ENCODE peak calls at places on chromosomes 11 and 22, in eight cellular contexts. One of them, this sample, is unnamed.

GRCh38 chr11:44315947-44316387 is 6.0 kb upstream of the ALX4 start:
- DNase-seq in SW 1271: no peak
- DNase-seq in RKO: no peak
- DNase-seq in NCI-H446 treated with DMSO at 0.1 percent for 48 hours: no peak
- DNase-seq in adrenal gland: no peak
- DNase-seq in neural crest cell: no peak
- DNase-seq in hippocampal formation: no peak
- DNase-seq in lower leg skin: no peak
- DNase-seq in this sample: no peak

GRCh38 chr11:79076526-79077115 is 364.2 kb downstream of the TENM4 start:
- DNase-seq in SW 1271: no peak
- DNase-seq in RKO: peak; percentile 55
- DNase-seq in NCI-H446 treated with DMSO at 0.1 percent for 48 hours: no peak
- DNase-seq in adrenal gland: peak; percentile 61
- DNase-seq in neural crest cell: peak; percentile 48
- DNase-seq in hippocampal formation: no peak
- DNase-seq in lower leg skin: no peak
- DNase-seq in this sample: no peak

GRCh38 chr22:20967697-20968201 is 694 bp downstream of the AIFM3 start:
- DNase-seq in SW 1271: no peak
- DNase-seq in RKO: no peak
- DNase-seq in NCI-H446 treated with DMSO at 0.1 percent for 48 hours: no peak
- DNase-seq in adrenal gland: no peak
- DNase-seq in neural crest cell: no peak
- DNase-seq in hippocampal formation: no peak
- DNase-seq in lower leg skin: no peak
- DNase-seq in this sample: no peak

GRCh38 chr11:67500818-67501584 is 4.2 kb downstream of the PITPNM1 start:
- DNase-seq in SW 1271: no peak
- DNase-seq in RKO: no peak
- DNase-seq in NCI-H446 treated with DMSO at 0.1 percent for 48 hours: no peak
- DNase-seq in adrenal gland: no peak
- DNase-seq in neural crest cell: no peak
- DNase-seq in hippocampal formation: no peak
- DNase-seq in lower leg skin: no peak
- DNase-seq in this sample: no peak

GRCh38 chr11:29243616-29244015 is 773.2 kb downstream of the KCNA4 start:
- DNase-seq in SW 1271: no peak
- DNase-seq in RKO: no peak
- DNase-seq in NCI-H446 treated with DMSO at 0.1 percent for 48 hours: no peak
- DNase-seq in adrenal gland: no peak
- DNase-seq in neural crest cell: no peak
- DNase-seq in hippocampal formation: no peak
- DNase-seq in lower leg skin: no peak
- DNase-seq in this sample: no peak

GRCh38 chr11:113779496-113779895 is at the start of gene CLDN25:
- DNase-seq in SW 1271: no peak
- DNase-seq in RKO: no peak
- DNase-seq in NCI-H446 treated with DMSO at 0.1 percent for 48 hours: no peak
- DNase-seq in adrenal gland: no peak
- DNase-seq in neural crest cell: no peak
- DNase-seq in hippocampal formation: no peak
- DNase-seq in lower leg skin: no peak
- DNase-seq in this sample: no peak

GRCh38 chr11:112289588-112290461 is 29.2 kb upstream of the PLET1 start:
- DNase-seq in SW 1271: peak; percentile 45
- DNase-seq in RKO: peak; percentile 61
- DNase-seq in NCI-H446 treated with DMSO at 0.1 percent for 48 hours: peak; percentile 23
- DNase-seq in adrenal gland: peak; percentile 82
- DNase-seq in neural crest cell: peak; percentile 80
- DNase-seq in hippocampal formation: peak; percentile 77
- DNase-seq in lower leg skin: peak; percentile 97
- DNase-seq in this sample: peak; percentile 65

GRCh38 chr11:10349806-10350205 is 44.9 kb downstream of the ADM start:
- DNase-seq in SW 1271: no peak
- DNase-seq in RKO: no peak
- DNase-seq in NCI-H446 treated with DMSO at 0.1 percent for 48 hours: no peak
- DNase-seq in adrenal gland: no peak
- DNase-seq in neural crest cell: no peak
- DNase-seq in hippocampal formation: no peak
- DNase-seq in lower leg skin: no peak
- DNase-seq in this sample: no peak

GRCh38 chr11:134579709-134580634 is 167.9 kb upstream of the B3GAT1 start:
- DNase-seq in SW 1271: no peak
- DNase-seq in RKO: no peak
- DNase-seq in NCI-H446 treated with DMSO at 0.1 percent for 48 hours: no peak
- DNase-seq in adrenal gland: no peak
- DNase-seq in neural crest cell: no peak
- DNase-seq in hippocampal formation: no peak
- DNase-seq in lower leg skin: no peak
- DNase-seq in this sample: no peak

GRCh38 chr11:87286338-87286737 is 248.6 kb downstream of the TMEM135 start:
- DNase-seq in SW 1271: no peak
- DNase-seq in RKO: no peak
- DNase-seq in NCI-H446 treated with DMSO at 0.1 percent for 48 hours: no peak
- DNase-seq in adrenal gland: no peak
- DNase-seq in neural crest cell: no peak
- DNase-seq in hippocampal formation: no peak
- DNase-seq in lower leg skin: no peak
- DNase-seq in this sample: no peak

GRCh38 chr11:69049490-69049867 is 747 bp downstream of the TPCN2 start:
- DNase-seq in SW 1271: no peak
- DNase-seq in RKO: peak; percentile 3
- DNase-seq in NCI-H446 treated with DMSO at 0.1 percent for 48 hours: no peak
- DNase-seq in adrenal gland: no peak
- DNase-seq in neural crest cell: no peak
- DNase-seq in hippocampal formation: no peak
- DNase-seq in lower leg skin: no peak
- DNase-seq in this sample: no peak

GRCh38 chr11:33690290-33691050 is 10.2 kb downstream of the C11orf91 start:
- DNase-seq in SW 1271: peak; percentile 95
- DNase-seq in RKO: peak; percentile 100
- DNase-seq in NCI-H446 treated with DMSO at 0.1 percent for 48 hours: no peak
- DNase-seq in adrenal gland: peak; percentile 46
- DNase-seq in neural crest cell: no peak
- DNase-seq in hippocampal formation: peak; percentile 47
- DNase-seq in lower leg skin: peak; percentile 96
- DNase-seq in this sample: no peak

This sample was measured in activated T-helper 1 cell treated with anti-CD3 and anti-CD28 coated beads, Interleukin-2, amount 50 U/mL, for 16 hours.